ENCODE peak calls at places on chromosomes 7 and 10, in nine cellular contexts. C, P, E, Z, J, I, V, K and U are unnamed samples.

GRCh38 chr7:98870071-98870651 is 347 bp upstream of the TMEM130 start:
- DNase-seq in C (peak), E (peak), J (peak), P (no peak), V (peak), I (peak), Z (peak), K (peak), U (peak)

GRCh38 chr10:68787813-68788212 is 39.5 kb upstream of the STOX1 start:
- DNase-seq in J (no peak), Z (no peak), I (no peak), K (no peak), P (no peak), C (no peak), V (no peak), E (no peak), U (no peak)

GRCh38 chr7:33757563-33758165 is 147.7 kb upstream of the BMPER start:
- DNase-seq in J (no peak), I (peak), V (peak), C (peak), E (no peak), P (peak), K (no peak), Z (peak), U (peak)

GRCh38 chr7:94056796-94057207 is 52.6 kb upstream of the BET1 start:
- DNase-seq in C (no peak), I (peak), Z (no peak), P (no peak), J (no peak), E (no peak), K (no peak), V (peak), U (no peak)

GRCh38 chr7:1459930-1460756 is 873 bp upstream of the MICALL2 start:
- DNase-seq in J (no peak), I (no peak), E (peak), K (no peak), V (no peak), Z (peak), C (no peak), P (no peak), U (no peak)

GRCh38 chr7:78535655-78536054 is 737.1 kb downstream of the PHTF2 start:
- DNase-seq in E (no peak), V (no peak), C (no peak), J (no peak), Z (no peak), P (no peak), I (no peak), K (no peak), U (no peak)

GRCh38 chr10:49679480-49679893 is at the start of gene C10orf53:
- DNase-seq in P (peak), J (peak), C (peak), V (no peak), E (peak), I (peak), K (peak), Z (no peak), U (peak)

GRCh38 chr10:35050556-35050955 is 39.6 kb downstream of the CUL2 start:
- DNase-seq in C (no peak), I (no peak), K (no peak), V (no peak), P (no peak), Z (no peak), J (no peak), E (no peak), U (no peak)

GRCh38 chr10:83012866-83013265 is 1126.4 kb upstream of the GHITM start:
- DNase-seq in K (no peak), I (peak), C (no peak), Z (no peak), V (no peak), P (no peak), E (no peak), J (no peak), U (no peak)

GRCh38 chr10:456486-456885 is 233.0 kb downstream of the DIP2C start:
- DNase-seq in V (no peak), K (no peak), P (no peak), E (no peak), J (no peak), Z (no peak), C (no peak), I (no peak), U (no peak)

GRCh38 chr10:6362879-6363278 is 160.1 kb downstream of the PFKFB3 start:
- DNase-seq in C (no peak), J (no peak), E (no peak), P (no peak), K (no peak), Z (no peak), V (no peak), I (no peak), U (no peak)

GRCh38 chr10:22219308-22219707 is 1.5 kb upstream of the EBLN1 start:
- DNase-seq in J (no peak), V (no peak), C (no peak), E (no peak), I (no peak), Z (no peak), P (no peak), K (no peak), U (no peak)

GRCh38 chr10:22217842-22218241 is at the start of gene EBLN1:
- DNase-seq in P (no peak), E (no peak), V (no peak), J (no peak), Z (no peak), I (no peak), C (no peak), K (no peak), U (no peak)

GRCh38 chr10:22222236-22223190 is 4.7 kb upstream of the EBLN1 start:
- DNase-seq in P (no peak), Z (no peak), I (no peak), K (no peak), E (no peak), C (no peak), V (no peak), J (no peak), U (no peak)

GRCh38 chr10:22218448-22218847 is 633 bp upstream of the EBLN1 start:
- DNase-seq in I (peak), Z (no peak), J (no peak), C (no peak), V (no peak), K (no peak), E (no peak), P (no peak), U (no peak)
- TF ChIP-seq CTCF in I (peak), Z (no peak), J (no peak), C (peak), V (no peak), K (no peak), E (no peak), P (no peak), U (no peak)

GRCh38 chr7:92988051-92988450 is 129.7 kb downstream of the SAMD9 start:
- DNase-seq in V (peak), K (no peak), E (no peak), Z (peak), I (peak), P (no peak), J (no peak), C (no peak), U (no peak)
- TF ChIP-seq CTCF in V (peak), K (peak), E (no peak), Z (no peak), I (peak), P (peak), J (peak), C (peak), U (peak)

DNA sequence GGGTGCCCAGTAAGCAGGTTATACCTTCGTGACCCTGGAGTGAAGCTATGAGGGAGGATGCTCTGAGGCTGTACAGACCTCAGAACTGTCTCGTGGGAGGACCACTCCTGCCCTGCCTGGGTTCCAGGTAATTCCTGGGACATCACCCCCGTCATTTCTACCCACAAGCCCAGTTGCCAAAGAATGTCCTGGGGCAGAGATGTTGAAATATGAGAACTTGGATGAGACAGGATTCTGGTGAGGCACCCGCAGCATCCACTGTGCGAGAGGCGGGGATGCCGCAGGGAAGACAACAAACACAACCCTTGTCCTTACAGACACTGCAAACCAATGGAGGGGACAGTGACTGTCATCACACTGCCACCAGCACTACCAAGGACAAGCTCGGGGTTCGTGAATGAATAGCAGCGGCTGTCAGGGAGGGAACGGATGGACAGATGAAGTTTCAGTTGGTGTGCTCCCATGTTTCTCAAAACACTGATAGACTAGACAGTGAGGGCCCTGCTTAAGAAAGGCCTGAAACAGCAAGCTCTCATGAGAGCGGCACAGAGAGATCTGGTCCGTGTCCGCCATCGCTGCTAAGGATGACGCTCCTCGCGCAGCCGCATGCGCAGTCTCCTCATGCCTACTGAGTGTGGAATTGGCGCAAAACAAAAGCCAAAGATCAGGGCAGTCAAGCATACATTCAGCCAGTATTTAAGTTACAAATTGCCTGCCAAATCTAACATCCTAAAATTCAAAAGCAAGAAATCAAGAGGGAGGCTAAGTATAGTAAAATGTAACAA is 82.0 kb upstream of the RHEB start:
- DNase-seq in Z (no peak), E (no peak), P (no peak), V (no peak), K (no peak), J (no peak), I (no peak), C (no peak), U (no peak)
- TF ChIP-seq CTCF in Z (no peak), E (no peak), P (no peak), V (no peak), K (no peak), J (no peak), I (no peak), C (no peak), U (no peak)

GRCh38 chr10:61476529-61476928 is 23.3 kb upstream of the TMEM26 start:
- DNase-seq in J (no peak), V (no peak), P (no peak), Z (no peak), E (no peak), K (no peak), I (no peak), C (no peak), U (no peak)

GRCh38 chr10:61477469-61477868 is 24.3 kb upstream of the TMEM26 start:
- DNase-seq in I (no peak), P (no peak), K (no peak), V (no peak), E (no peak), J (no peak), Z (no peak), C (no peak), U (no peak)

GRCh38 chr10:61481597-61481996 is 28.4 kb upstream of the TMEM26 start:
- DNase-seq in J (no peak), V (no peak), E (no peak), I (no peak), C (no peak), Z (no peak), P (no peak), K (no peak), U (no peak)

GRCh38 chr10:61480226-61480625 is 27.0 kb upstream of the TMEM26 start:
- DNase-seq in J (no peak), Z (no peak), I (no peak), E (no peak), C (no peak), P (no peak), V (no peak), K (no peak), U (no peak)

DNA sequence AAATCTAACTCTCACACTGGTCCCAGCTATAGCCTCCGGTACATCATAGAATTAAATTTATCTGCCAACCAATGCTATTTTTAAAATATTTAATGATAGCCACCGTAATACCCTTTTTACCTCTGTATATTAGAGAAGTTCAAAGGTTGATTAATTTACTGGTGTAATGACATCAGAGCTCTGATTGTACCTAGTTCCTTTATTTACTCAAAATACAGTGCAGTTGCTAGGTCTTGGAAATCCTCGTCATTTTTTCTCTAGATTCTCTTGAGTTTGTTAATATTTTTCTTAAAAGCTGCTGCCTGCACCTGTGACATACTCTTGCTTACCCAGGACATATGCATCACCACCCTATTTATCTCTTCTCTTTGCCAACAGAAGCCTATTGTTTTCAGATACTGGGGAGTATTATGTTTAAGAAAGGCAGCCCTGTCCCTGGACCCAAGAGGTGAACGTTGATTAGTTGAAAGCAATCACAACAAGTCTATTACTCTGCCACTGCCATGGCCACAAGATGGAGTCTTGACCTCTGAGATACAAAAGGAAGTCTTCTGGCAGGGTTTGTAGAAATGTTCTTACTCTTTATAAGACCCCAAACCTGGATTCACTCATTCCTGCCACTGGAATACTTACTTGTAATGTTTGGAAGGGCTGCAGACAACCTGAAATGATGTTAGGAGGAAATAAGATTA is 25.6 kb upstream of the TMEM26 start:
- DNase-seq in K (no peak), J (no peak), Z (no peak), V (no peak), E (no peak), I (no peak), P (no peak), C (no peak), U (no peak)
- TF ChIP-seq CTCF in K (no peak), J (no peak), Z (no peak), V (no peak), E (no peak), I (no peak), P (no peak), C (no peak), U (no peak)

GRCh38 chr7:22586101-22586805 is 86.3 kb upstream of the STEAP1B start:
- DNase-seq in C (no peak), I (no peak), K (no peak), P (no peak), E (no peak), Z (peak), V (no peak), J (no peak), U (no peak)

GRCh38 chr7:22587322-22587721 is 87.3 kb upstream of the STEAP1B start:
- DNase-seq in V (no peak), K (no peak), Z (no peak), J (no peak), E (no peak), P (no peak), C (no peak), I (peak), U (no peak)

GRCh38 chr7:22584179-22584578 is 84.2 kb upstream of the STEAP1B start:
- DNase-seq in V (no peak), E (no peak), K (no peak), Z (no peak), I (no peak), C (peak), P (no peak), J (no peak), U (no peak)

GRCh38 chr7:22588396-22588795 is 88.4 kb upstream of the STEAP1B start:
- DNase-seq in C (no peak), Z (no peak), I (peak), V (no peak), P (no peak), J (no peak), E (no peak), K (no peak), U (no peak)

GRCh38 chr7:22586806-22587180 is 86.8 kb upstream of the STEAP1B start:
- DNase-seq in J (no peak), I (peak), V (peak), P (no peak), C (peak), E (no peak), Z (peak), K (no peak), U (no peak)
- TF ChIP-seq CTCF in J (no peak), I (peak), V (peak), P (no peak), C (peak), E (no peak), Z (peak), K (no peak), U (no peak)